ENCODE peak calls at places on chromosomes 5 and 9, in nine cellular contexts. C is GM04504; N is GM12891; Q is activated CD8-positive, alpha-beta memory T cell treated with anti-CD3 and anti-CD28 coated beads, Interleukin-2, amount 10 ng/mL, durations not matched to agents 7 days and 5 days; E is NCI-H1092 treated with DMSO at 0.1 percent for 48 hours; R is Right ventricle myocardium superior; D is left lung; V is Daoy; U is tibial artery. B is an unnamed sample.

GRCh38 chr9:109474944-109475343 is 23.2 kb downstream of the PTPN3 start:
- DNase-seq in C (no peak), N (no peak), Q (no peak), E (no peak), R (no peak), D (no peak), V (no peak), U (no peak), B (no peak)

GRCh38 chr9:29799227-29799626 is 2225.9 kb upstream of the C9orf72 start:
- DNase-seq in C (no peak), N (no peak), Q (no peak), E (no peak), R (no peak), D (no peak), V (no peak), U (no peak), B (no peak)

GRCh38 chr5:58042933-58043606 is 416.8 kb downstream of the PLK2 start:
- DNase-seq in C (no peak), N (no peak), Q (no peak), E (no peak), R (no peak), D (no peak), V (peak), U (no peak), B (no peak)

GRCh38 chr5:147949711-147950573 is 43.6 kb upstream of the C5orf46 start:
- DNase-seq in C (peak), N (no peak), Q (no peak), E (peak), R (no peak), D (no peak), V (peak), U (no peak), B (peak)

GRCh38 chr9:84817011-84817410 is 147.5 kb downstream of the NTRK2 start:
- DNase-seq in C (no peak), N (no peak), Q (no peak), E (no peak), R (no peak), D (no peak), V (no peak), U (no peak), B (no peak)

GRCh38 chr5:111776903-111777302 is 19.9 kb upstream of the NREP start:
- DNase-seq in C (no peak), N (no peak), Q (no peak), E (no peak), R (no peak), D (no peak), V (no peak), U (no peak), B (no peak)

GRCh38 chr9:134514503-134514902 is 127.1 kb upstream of the COL5A1 start:
- DNase-seq in C (no peak), N (no peak), Q (no peak), E (no peak), R (no peak), D (no peak), V (no peak), U (no peak), B (no peak)

GRCh38 chr5:148224131-148224742 is 14.1 kb upstream of the MARCOL start:
- DNase-seq in C (peak), N (no peak), Q (no peak), E (no peak), R (no peak), D (no peak), V (peak), U (no peak), B (no peak)

GRCh38 chr5:154801083-154801482 is 45.9 kb downstream of the LARP1 start:
- DNase-seq in C (no peak), N (no peak), Q (no peak), E (no peak), R (no peak), D (no peak), V (no peak), U (no peak), B (no peak)

GRCh38 chr5:169512385-169512784 is 71.2 kb upstream of the SPDL1 start:
- DNase-seq in C (no peak), N (no peak), Q (no peak), E (no peak), R (no peak), D (no peak), V (no peak), U (no peak), B (no peak)

GRCh38 chr9:89414670-89415069 is 83.2 kb downstream of the SEMA4D start:
- DNase-seq in C (no peak), N (no peak), Q (no peak), E (no peak), R (no peak), D (no peak), V (no peak), U (no peak), B (no peak)

GRCh38 chr9:81682797-81683196 is 6.5 kb downstream of the TLE1 start:
- DNase-seq in C (no peak), N (no peak), Q (no peak), E (no peak), R (no peak), D (no peak), V (peak), U (no peak), B (no peak)

GRCh38 chr9:93467062-93467416 is 13.7 kb upstream of the FAM120AOS start:
- DNase-seq in C (no peak), N (no peak), Q (no peak), E (no peak), R (no peak), D (no peak), V (no peak), U (no peak), B (no peak)

GRCh38 chr5:78896128-78896527 is 89.0 kb downstream of the ARSB start:
- DNase-seq in C (peak), N (no peak), Q (no peak), E (no peak), R (no peak), D (no peak), V (peak), U (no peak), B (peak)

GRCh38 chr9:16060457-16061129 is 507.8 kb downstream of the CCDC171 start:
- DNase-seq in C (no peak), N (no peak), Q (no peak), E (no peak), R (no peak), D (no peak), V (no peak), U (no peak), B (no peak)

GRCh38 chr5:172683696-172684464 is 42.8 kb downstream of the NEURL1B start:
- DNase-seq in C (no peak), N (no peak), Q (no peak), E (no peak), R (no peak), D (no peak), V (no peak), U (no peak), B (no peak)

GRCh38 chr9:130570200-130570599 is 9.2 kb upstream of the FUBP3 start:
- DNase-seq in C (peak), N (no peak), Q (no peak), E (no peak), R (no peak), D (no peak), V (peak), U (no peak), B (no peak)

GRCh38 chr5:110288766-110289165 is 437.7 kb downstream of the TMEM232 start:
- DNase-seq in C (peak), N (no peak), Q (no peak), E (no peak), R (no peak), D (no peak), V (no peak), U (no peak), B (no peak)

GRCh38 chr5:73822276-73822988 is 196.4 kb downstream of the ARHGEF28 start:
- DNase-seq in C (no peak), N (no peak), Q (no peak), E (no peak), R (no peak), D (no peak), V (no peak), U (no peak), B (no peak)

GRCh38 chr5:65506961-65507360 is 25.2 kb upstream of the ADAMTS6 start:
- DNase-seq in C (peak), N (no peak), Q (no peak), E (no peak), R (no peak), D (no peak), V (peak), U (no peak), B (no peak)

GRCh38 chr9:121743441-121744001 is 92.1 kb downstream of the DAB2IP start:
- DNase-seq in C (peak), N (no peak), Q (no peak), E (peak), R (peak), D (peak), V (peak), U (peak), B (no peak)

GRCh38 chr5:120207139-120207538 is 257.0 kb upstream of the PRR16 start:
- DNase-seq in C (no peak), N (no peak), Q (no peak), E (no peak), R (no peak), D (no peak), V (no peak), U (no peak), B (no peak)

GRCh38 chr5:141519605-141520288 is 30.9 kb downstream of the PCDHGC5 start:
- DNase-seq in C (no peak), N (no peak), Q (no peak), E (no peak), R (no peak), D (no peak), V (no peak), U (no peak), B (no peak)

GRCh38 chr9:86257406-86257805 is 2.1 kb downstream of the C9orf153 start:
- DNase-seq in C (no peak), N (no peak), Q (no peak), E (no peak), R (no peak), D (no peak), V (no peak), U (no peak), B (peak)

GRCh38 chr9:69036319-69036718 is 767 bp downstream of the FXN start:
- DNase-seq in C (no peak), N (no peak), Q (no peak), E (no peak), R (no peak), D (no peak), V (peak), U (peak), B (no peak)

GRCh38 chr5:54701179-54701578 is 183.6 kb downstream of the SNX18 start:
- DNase-seq in C (peak), N (no peak), Q (no peak), E (no peak), R (no peak), D (peak), V (peak), U (peak), B (no peak)

GRCh38 chr9:114592356-114592755 is 4.8 kb downstream of the ATP6V1G1 start:
- DNase-seq in C (no peak), N (no peak), Q (peak), E (no peak), R (no peak), D (no peak), V (no peak), U (no peak), B (no peak)

GRCh38 chr5:127409236-127409921 is 108.1 kb upstream of the PRRC1 start:
- DNase-seq in C (no peak), N (no peak), Q (no peak), E (no peak), R (peak), D (no peak), V (no peak), U (no peak), B (no peak)

GRCh38 chr5:125408582-125409069 is 662.2 kb upstream of the ZNF608 start:
- DNase-seq in C (peak), N (no peak), Q (no peak), E (peak), R (no peak), D (no peak), V (peak), U (no peak), B (no peak)